ENCODE peak calls at places on chromosomes 13 and 19, in seven cellular contexts. H is fibroblast of the aortic adventitia; Z is CD8-positive, alpha-beta T cell; D is Caco-2; O is cardiac muscle cell; G is fibroblast of lung; T is body of pancreas. J is an unnamed sample.
A peak's percentile ranks its signal among the peaks of the same experiment; 100 is the strongest.

GRCh38 chr13:99366075-99366987 is 59.1 kb upstream of the GPR183 start:
- DNase-seq in H (no peak), Z (peak; percentile 47), D (no peak), O (no peak), G (no peak), T (no peak), J (no peak)

GRCh38 chr19:3699741-3700241 is 477 bp downstream of the PIP5K1C start:
- DNase-seq in H (no peak), Z (no peak), D (peak; percentile 18), O (peak; percentile 40), G (no peak), T (no peak), J (no peak)

GRCh38 chr19:38740932-38741331 is 3.3 kb downstream of the CAPN12 start:
- DNase-seq in H (no peak), Z (no peak), D (no peak), O (no peak), G (no peak), T (no peak), J (no peak)

GRCh38 chr13:44576396-44577235 is 486 bp upstream of the TSC22D1 start:
- DNase-seq in H (no peak), Z (no peak), D (no peak), O (peak; percentile 52), G (no peak), T (peak; percentile 23), J (no peak)

GRCh38 chr19:35509018-35509652 is 4.3 kb downstream of the DMKN start:
- DNase-seq in H (no peak), Z (peak; percentile 52), D (peak; percentile 84), O (peak; percentile 63), G (no peak), T (peak; percentile 87), J (no peak)

GRCh38 chr19:7373862-7374261 is 25.1 kb downstream of the ARHGEF18 start:
- DNase-seq in H (no peak), Z (no peak), D (peak; percentile 53), O (no peak), G (no peak), T (no peak), J (no peak)

GRCh38 chr19:7904074-7905020 is 670 bp downstream of the MAP2K7 start:
- DNase-seq in H (no peak), Z (no peak), D (no peak), O (peak; percentile 54), G (no peak), T (peak; percentile 55), J (no peak)

GRCh38 chr13:45681101-45681500 is 21.0 kb upstream of the CBY2 start:
- DNase-seq in H (no peak), Z (no peak), D (no peak), O (no peak), G (peak; percentile 14), T (no peak), J (peak; percentile 87)

GRCh38 chr19:28309072-28309471 is 903.9 kb downstream of the UQCRFS1 start:
- DNase-seq in H (no peak), Z (no peak), D (no peak), O (no peak), G (no peak), T (no peak), J (no peak)

GRCh38 chr13:111006508-111007031 is 91.7 kb upstream of the ANKRD10 start:
- DNase-seq in H (peak; percentile 93), Z (no peak), D (no peak), O (no peak), G (peak; percentile 94), T (peak; percentile 84), J (peak; percentile 88)

GRCh38 chr19:45008554-45008953 is 7.3 kb downstream of the RELB start:
- DNase-seq in H (no peak), Z (no peak), D (peak; percentile 75), O (no peak), G (no peak), T (no peak), J (no peak)

GRCh38 chr19:42683917-42684513 is 56.3 kb downstream of the PSG3 start:
- DNase-seq in H (peak; percentile 57), Z (no peak), D (peak; percentile 51), O (peak; percentile 0), G (peak; percentile 12), T (no peak), J (peak; percentile 31)

DNA sequence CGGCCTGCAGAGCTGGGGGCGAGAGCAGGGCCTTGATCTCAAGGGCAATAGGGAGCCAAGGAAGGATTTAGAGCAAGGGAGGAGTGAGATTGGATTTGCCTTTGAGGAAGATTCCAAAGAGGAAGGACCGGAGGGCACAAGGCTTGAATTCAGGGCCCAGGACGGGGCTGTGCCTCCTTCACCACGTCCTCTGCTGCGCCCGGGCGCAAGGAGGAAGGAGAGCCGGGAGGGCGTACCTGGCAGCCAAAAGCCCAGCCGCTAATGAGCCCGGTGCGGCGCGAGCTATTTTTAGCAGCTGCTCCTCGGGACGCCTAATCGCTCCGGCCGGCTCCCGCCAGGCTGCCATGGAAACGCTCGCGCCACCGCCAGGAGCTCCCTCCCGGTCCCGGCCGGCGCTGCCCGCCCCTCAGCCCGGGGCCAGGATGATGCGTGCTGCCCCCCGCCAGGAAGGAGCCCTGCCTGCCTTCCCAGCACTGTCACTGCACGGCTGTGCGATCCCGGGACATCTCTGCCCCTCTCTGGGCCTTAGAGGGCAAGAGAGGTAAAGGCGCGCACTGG is 31.3 kb downstream of the TINCR start:
- DNase-seq in H (peak; percentile 42), Z (no peak), D (no peak), O (peak; percentile 97), G (peak; percentile 72), T (peak; percentile 77), J (peak; percentile 21)
- H3K4me3 ChIP-seq in H (peak overlapping the region; percentile 25), Z (no peak overlapping the region), D (no peak overlapping the region), O (no peak overlapping the region), G (no peak overlapping the region), T (no peak overlapping the region), J (no peak overlapping the region)

DNA sequence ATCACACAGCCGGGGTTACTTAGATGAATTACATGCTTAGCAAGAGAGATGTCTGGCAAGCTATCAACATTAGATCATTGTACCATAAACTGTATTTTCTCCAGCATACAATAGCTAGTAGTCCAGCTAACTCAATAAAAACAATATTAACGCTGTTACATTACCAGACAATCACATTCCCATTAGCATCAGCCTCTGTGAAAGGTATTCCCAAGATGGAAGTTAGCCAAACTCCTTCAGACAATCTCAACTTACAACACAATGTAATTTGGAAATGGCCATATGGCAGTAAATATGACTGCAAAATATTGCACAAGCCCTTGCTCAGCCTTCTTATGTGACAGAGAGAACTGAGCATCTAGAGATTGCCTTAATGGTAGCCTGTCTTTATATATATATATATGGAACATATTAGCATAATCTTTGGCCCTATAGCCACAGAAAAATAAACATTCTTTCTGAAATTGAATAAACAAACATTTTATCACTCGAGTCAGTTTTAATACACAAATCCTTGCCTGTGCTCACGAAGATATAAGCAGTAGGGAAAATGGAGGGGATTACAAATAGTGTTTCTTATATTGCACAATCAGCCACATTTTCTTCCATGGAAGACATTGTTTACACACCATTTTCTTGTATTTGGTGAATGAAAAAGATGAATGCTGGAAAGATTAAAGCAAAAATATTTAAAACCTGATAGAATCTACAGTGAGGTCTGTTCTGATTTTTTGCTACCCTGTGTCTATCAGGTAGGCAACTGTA is 1060.5 kb downstream of the DIAPH3 start:
- DNase-seq in H (peak; percentile 56), Z (no peak), D (no peak), O (no peak), G (peak; percentile 86), T (no peak), J (peak; percentile 31)
- TF ChIP-seq CTCF in H (no peak), Z (no peak), D (no peak), O (no peak), G (no peak), T (no peak), J (no peak)

GRCh38 chr13:112065521-112065866 is 1.5 kb upstream of the SOX1 start:
- DNase-seq in H (no peak), Z (no peak), D (no peak), O (no peak), G (no peak), T (no peak), J (no peak)
- H3K4me3 ChIP-seq in H (no peak overlapping the region), Z (no peak overlapping the region), D (no peak overlapping the region), O (no peak overlapping the region), G (no peak overlapping the region), T (no peak overlapping the region), J (no peak overlapping the region)

DNA sequence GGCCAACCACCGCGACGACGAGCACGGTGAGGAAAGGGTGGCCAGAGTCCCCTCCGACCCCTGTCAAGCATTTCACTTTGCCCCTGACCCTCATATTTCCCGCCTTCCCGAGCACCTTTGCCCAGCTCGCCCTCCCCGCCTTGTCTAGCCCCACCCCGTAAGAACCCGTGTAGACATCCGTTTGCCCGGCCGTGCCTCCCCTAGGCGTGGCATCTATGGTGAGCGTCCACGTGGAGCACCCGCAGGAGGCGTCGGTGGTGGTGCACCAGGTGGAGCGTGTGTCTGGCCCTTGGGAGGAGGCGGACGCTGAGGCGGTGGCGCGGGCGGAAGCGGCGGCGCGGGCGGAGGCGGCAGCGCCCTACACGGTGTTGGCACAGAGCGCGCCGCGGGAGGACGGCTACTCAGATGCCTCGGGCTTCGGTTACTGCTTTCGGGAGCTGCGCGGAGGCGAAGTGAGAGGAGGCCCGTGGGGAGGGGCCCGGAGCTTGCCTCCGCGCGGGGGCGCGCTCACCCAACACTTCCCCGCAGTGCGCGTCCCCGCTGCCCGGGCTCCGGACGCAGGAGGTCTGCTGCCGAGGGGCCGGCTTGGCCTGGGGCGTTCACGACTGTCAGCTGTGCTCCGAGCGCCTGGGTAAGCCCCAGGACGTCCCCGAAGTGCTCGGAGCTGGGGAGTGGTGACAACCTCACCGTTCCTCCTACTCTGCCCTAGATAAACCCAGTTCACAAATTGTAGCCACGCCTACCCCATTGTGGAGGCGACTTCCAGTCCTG is 4.2 kb downstream of the LTBP4 start:
- DNase-seq in H (peak; percentile 40), Z (peak; percentile 86), D (peak; percentile 83), O (peak; percentile 72), G (peak; percentile 72), T (peak; percentile 88), J (peak; percentile 46)
- TF ChIP-seq CTCF in H (no peak), Z (no peak), D (peak; percentile 12), O (peak; percentile 17), G (no peak), T (no peak), J (peak; percentile 1)